ENCODE peak calls at places on chromosome 7, in four cellular contexts. D is lower lobe of right lung, V is uterus, R is trophoblast cell. E is an unnamed sample.

GRCh38 chr7:128833148-128833938 is 3.1 kb downstream of the FLNC start:
- DNase-seq in V (peak), D (no peak), R (no peak), E (peak)

GRCh38 chr7:145030754-145031153 is 194.9 kb upstream of the TPK1 start:
- DNase-seq in R (no peak), V (no peak), D (no peak), E (no peak)

GRCh38 chr7:151679868-151680534 is 160.3 kb upstream of the RHEB start:
- DNase-seq in V (no peak), D (no peak), R (no peak), E (no peak)

GRCh38 chr7:22751341-22751740 is 24.3 kb downstream of the IL6 start:
- DNase-seq in D (no peak), R (no peak), V (no peak), E (no peak)

GRCh38 chr7:2604608-2605174 is 27.1 kb upstream of the TTYH3 start:
- DNase-seq in V (no peak), D (no peak), R (no peak), E (no peak)

GRCh38 chr7:151249732-151250072 is 1.2 kb upstream of the SMARCD3 start:
- DNase-seq in V (peak), R (peak), D (peak), E (no peak)

GRCh38 chr7:33774762-33775523 is 130.4 kb upstream of the BMPER start:
- DNase-seq in R (no peak), V (peak), D (no peak), E (no peak)

GRCh38 chr7:13414661-13415105 is 574.8 kb downstream of the ETV1 start:
- DNase-seq in R (no peak), V (no peak), D (no peak), E (no peak)

GRCh38 chr7:135512135-135512887 is 2.4 kb upstream of the CNOT4 start:
- DNase-seq in D (no peak), V (no peak), R (peak), E (no peak)

GRCh38 chr7:150988230-150989226 is 2.3 kb upstream of the NOS3 start:
- DNase-seq in D (no peak), V (peak), R (no peak), E (no peak)

GRCh38 chr7:22572292-22572691 is 72.3 kb upstream of the STEAP1B start:
- DNase-seq in R (peak), D (no peak), V (no peak), E (peak)

GRCh38 chr7:100003711-100004661 is 11.4 kb upstream of the ZKSCAN1 start:
- DNase-seq in D (peak), R (no peak), V (no peak), E (no peak)

GRCh38 chr7:64465551-64465950 is 97.3 kb downstream of the ZNF680 start:
- DNase-seq in V (no peak), R (peak), D (no peak), E (no peak)

GRCh38 chr7:40546616-40547501 is 412.1 kb downstream of the SUGCT start:
- DNase-seq in D (no peak), R (peak), V (no peak), E (no peak)

GRCh38 chr7:82677493-82677892 is 233.9 kb upstream of the CACNA2D1 start:
- DNase-seq in R (no peak), V (no peak), D (no peak), E (no peak)

GRCh38 chr7:121795736-121796135 is 77.2 kb upstream of the PTPRZ1 start:
- DNase-seq in V (no peak), R (peak), D (no peak), E (no peak)

GRCh38 chr7:91973632-91974031 is 33.0 kb downstream of the AKAP9 start:
- DNase-seq in V (no peak), R (no peak), D (no peak), E (no peak)

GRCh38 chr7:25429731-25430130 is 201.4 kb upstream of the NPVF start:
- DNase-seq in D (no peak), R (no peak), V (peak), E (peak)

GRCh38 chr7:157077986-157078644 is 60.6 kb upstream of the UBE3C start:
- DNase-seq in R (no peak), V (no peak), D (no peak), E (no peak)

GRCh38 chr7:150734293-150734692 is 2.9 kb upstream of the GIMAP5 start:
- DNase-seq in D (no peak), R (no peak), V (no peak), E (no peak)

GRCh38 chr7:1361016-1361755 is 98.1 kb downstream of the MICALL2 start:
- DNase-seq in V (no peak), D (peak), R (no peak), E (no peak)
- H3K27ac ChIP-seq in V (no peak), D (no peak), R (no peak), E (no peak)

GRCh38 chr7:77566421-77566820 is 29.3 kb downstream of the PTPN12 start:
- DNase-seq in V (no peak), D (no peak), R (peak), E (no peak)
- H3K27ac ChIP-seq in V (no peak), D (no peak), R (no peak), E (no peak)

DNA sequence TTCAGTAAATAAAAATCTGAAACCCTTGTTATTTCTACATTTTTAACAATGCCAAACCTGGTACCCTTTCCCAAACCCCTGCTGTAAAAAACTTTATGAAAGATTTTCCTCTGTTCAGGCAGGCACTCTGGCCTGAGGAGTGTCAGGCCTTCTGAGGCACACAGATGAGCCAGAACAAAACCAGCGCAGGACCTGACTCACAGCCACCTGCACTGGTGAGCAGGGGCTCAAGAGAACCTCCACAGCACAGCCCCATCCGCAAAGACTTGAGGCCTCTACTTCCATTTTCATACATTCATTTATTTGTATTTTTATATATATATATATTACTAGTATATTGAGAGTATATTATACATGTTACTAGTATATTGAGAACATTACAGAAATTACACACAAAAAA is 49.4 kb downstream of the COBL start:
- DNase-seq in V (no peak), D (no peak), R (no peak), E (no peak)
- H3K27ac ChIP-seq in V (no peak), D (no peak), R (no peak), E (no peak)

DNA sequence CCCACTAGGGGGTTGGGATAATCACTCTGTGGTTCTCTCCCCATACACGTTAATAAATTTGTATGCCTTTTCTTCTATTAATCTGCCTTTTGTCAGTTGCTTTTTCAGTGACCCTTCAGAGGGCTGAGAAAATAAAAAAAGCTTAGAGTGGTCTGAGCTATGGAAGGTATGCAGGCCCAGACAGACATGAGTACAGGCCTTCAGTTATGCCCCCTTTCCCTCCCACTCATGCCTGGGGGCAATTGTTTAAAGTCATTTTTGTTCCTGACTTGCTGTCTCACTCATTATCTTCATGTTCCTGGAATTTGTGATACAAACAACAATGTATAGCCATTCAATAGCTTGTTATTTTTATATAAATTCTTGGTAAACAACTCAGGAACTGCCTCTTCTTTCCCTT is 170.8 kb downstream of the AKR1D1 start:
- DNase-seq in R (no peak), D (no peak), V (no peak), E (no peak)
- H3K27ac ChIP-seq in R (peak), D (no peak), V (peak), E (no peak)

DNA sequence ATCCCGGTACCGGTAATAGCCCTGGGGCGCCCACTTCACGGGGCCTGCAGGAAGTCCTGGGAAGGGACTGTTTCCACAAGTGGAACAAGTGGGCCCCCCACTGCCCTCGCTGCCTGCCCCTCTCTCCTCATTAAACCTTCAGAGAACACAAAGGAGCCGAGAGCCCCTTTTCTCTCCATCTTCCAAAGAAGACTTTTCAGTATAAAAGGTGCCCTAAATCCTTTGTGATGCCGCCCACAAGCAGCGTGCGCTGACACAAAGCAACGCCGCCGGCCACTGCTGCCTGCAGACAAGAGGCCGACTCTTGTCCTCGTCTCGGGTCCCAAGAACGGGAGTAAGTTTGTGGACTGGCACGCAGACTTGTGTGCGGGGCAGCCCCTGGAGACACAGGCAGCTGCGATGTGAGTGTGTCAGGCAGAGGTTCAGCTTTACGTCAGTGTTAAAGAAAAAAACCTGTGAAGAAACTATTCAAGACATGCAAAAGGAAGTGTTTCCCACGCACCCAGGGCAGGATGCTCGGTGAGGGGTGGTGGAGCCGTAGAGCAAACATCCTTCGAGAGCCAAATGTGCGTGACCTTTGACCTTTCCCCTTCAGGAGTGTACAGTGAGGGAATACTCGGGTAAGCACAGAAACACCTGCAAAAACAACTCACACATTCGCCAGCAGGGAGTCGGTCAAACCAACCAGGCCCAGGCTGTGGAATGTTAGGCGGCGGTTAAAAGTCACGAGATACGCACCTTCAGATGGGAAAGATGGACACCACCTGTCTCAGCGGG is 118.2 kb downstream of the VIPR2 start:
- DNase-seq in V (peak), D (no peak), R (no peak), E (no peak)
- H3K27ac ChIP-seq in V (no peak), D (no peak), R (no peak), E (no peak)

DNA sequence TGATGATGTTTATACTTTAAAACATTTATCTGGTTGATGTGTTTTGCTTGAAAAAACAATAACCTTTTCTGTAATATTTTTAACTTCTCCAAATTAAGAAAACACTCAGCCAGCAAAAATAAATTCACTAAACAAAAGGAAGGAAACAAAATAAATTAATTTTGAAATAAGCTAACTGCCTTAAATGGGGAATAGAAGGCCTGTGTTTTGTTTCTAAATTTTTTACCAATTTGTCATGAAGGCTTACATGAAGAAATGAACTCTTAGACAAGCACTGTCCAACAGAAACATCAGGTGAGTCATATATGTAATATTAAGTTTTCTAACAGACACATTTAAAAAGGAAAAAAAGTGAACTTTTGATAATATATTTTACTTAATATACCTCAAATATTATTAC is 68.5 kb downstream of the LRRN3 start:
- DNase-seq in V (no peak), D (no peak), R (no peak), E (no peak)
- H3K27ac ChIP-seq in V (no peak), D (no peak), R (no peak), E (peak)